ENCODE peak calls at places on chromosome X, in eight cellular contexts. A is fibroblast of mammary gland, X is GM23338, L is IMR-90, G is tibial artery, M is foreskin fibroblast, E is colonic mucosa, R is heart left ventricle. H is an unnamed sample.

GRCh38 chrX:50691820-50692219 is 122.2 kb downstream of the SHROOM4 start:
- DNase-seq in A (peak), X (peak), L (peak), G (no peak), M (peak), E (peak), R (no peak), H (peak)

GRCh38 chrX:1274786-1275185 is 6.2 kb downstream of the CSF2RA start:
- DNase-seq in A (no peak), X (no peak), L (no peak), G (no peak), M (no peak), E (no peak), R (no peak), H (no peak)

GRCh38 chrX:80876877-80877276 is 67.2 kb upstream of the BRWD3 start:
- DNase-seq in A (peak), X (peak), L (peak), G (no peak), M (no peak), E (no peak), R (no peak), H (peak)

GRCh38 chrX:77597090-77597489 is 149.9 kb downstream of the FGF16 start:
- DNase-seq in A (peak), X (peak), L (peak), G (no peak), M (peak), E (no peak), R (no peak), H (peak)

GRCh38 chrX:22053486-22053885 is 21.4 kb downstream of the PHEX start:
- DNase-seq in A (peak), X (no peak), L (peak), G (no peak), M (no peak), E (no peak), R (no peak), H (no peak)

GRCh38 chrX:130083656-130084382 is 26.5 kb downstream of the ELF4 start:
- DNase-seq in A (no peak), X (no peak), L (no peak), G (no peak), M (no peak), E (no peak), R (no peak), H (no peak)

GRCh38 chrX:39972340-39972739 is 125.4 kb downstream of the BCOR start:
- DNase-seq in A (peak), X (no peak), L (peak), G (no peak), M (peak), E (no peak), R (no peak), H (peak)

GRCh38 chrX:84712621-84713020 is 210.4 kb upstream of the HDX start:
- DNase-seq in A (no peak), X (no peak), L (no peak), G (no peak), M (no peak), E (no peak), R (no peak), H (no peak)

GRCh38 chrX:146831994-146832393 is 17.4 kb upstream of the CXorf51A start:
- DNase-seq in A (no peak), X (no peak), L (no peak), G (no peak), M (no peak), E (no peak), R (no peak), H (no peak)

GRCh38 chrX:110182362-110182761 is 135.5 kb downstream of the AMMECR1 start:
- DNase-seq in A (peak), X (no peak), L (peak), G (no peak), M (no peak), E (no peak), R (no peak), H (peak)

GRCh38 chrX:72624194-72624593 is 51.6 kb upstream of the HDAC8 start:
- DNase-seq in A (peak), X (no peak), L (no peak), G (no peak), M (no peak), E (no peak), R (no peak), H (no peak)

GRCh38 chrX:25131055-25131454 is 115.3 kb upstream of the ARX start:
- DNase-seq in A (peak), X (no peak), L (peak), G (no peak), M (peak), E (no peak), R (no peak), H (no peak)

GRCh38 chrX:151970661-151971060 is 3.8 kb downstream of the GABRE start:
- DNase-seq in A (peak), X (no peak), L (peak), G (peak), M (peak), E (peak), R (peak), H (peak)

GRCh38 chrX:7586126-7586525 is 256.8 kb upstream of the VCX start:
- DNase-seq in A (peak), X (peak), L (peak), G (no peak), M (peak), E (no peak), R (no peak), H (peak)

GRCh38 chrX:31658360-31658759 is 586.5 kb upstream of the FTHL17 start:
- DNase-seq in A (peak), X (peak), L (peak), G (no peak), M (no peak), E (no peak), R (no peak), H (peak)

GRCh38 chrX:39682778-39683177 is 415.0 kb downstream of the BCOR start:
- DNase-seq in A (no peak), X (peak), L (no peak), G (no peak), M (no peak), E (no peak), R (no peak), H (no peak)

GRCh38 chrX:102899940-102900916 is 36.8 kb upstream of the RAB40AL start:
- DNase-seq in A (peak), X (peak), L (peak), G (peak), M (peak), E (peak), R (no peak), H (peak)

GRCh38 chrX:13808865-13809264 is 8.0 kb downstream of the GPM6B start:
- DNase-seq in A (peak), X (no peak), L (no peak), G (no peak), M (no peak), E (no peak), R (no peak), H (peak)

GRCh38 chrX:84907324-84907946 is 96.2 kb upstream of the APOOL start:
- DNase-seq in A (peak), X (peak), L (peak), G (no peak), M (no peak), E (no peak), R (no peak), H (peak)

GRCh38 chrX:136950206-136950605 is 69.7 kb upstream of the RBMX start:
- DNase-seq in A (no peak), X (no peak), L (no peak), G (no peak), M (no peak), E (no peak), R (no peak), H (no peak)

GRCh38 chrX:136953867-136954787 is 73.6 kb upstream of the RBMX start:
- DNase-seq in A (peak), X (peak), L (peak), G (peak), M (peak), E (peak), R (peak), H (peak)

DNA sequence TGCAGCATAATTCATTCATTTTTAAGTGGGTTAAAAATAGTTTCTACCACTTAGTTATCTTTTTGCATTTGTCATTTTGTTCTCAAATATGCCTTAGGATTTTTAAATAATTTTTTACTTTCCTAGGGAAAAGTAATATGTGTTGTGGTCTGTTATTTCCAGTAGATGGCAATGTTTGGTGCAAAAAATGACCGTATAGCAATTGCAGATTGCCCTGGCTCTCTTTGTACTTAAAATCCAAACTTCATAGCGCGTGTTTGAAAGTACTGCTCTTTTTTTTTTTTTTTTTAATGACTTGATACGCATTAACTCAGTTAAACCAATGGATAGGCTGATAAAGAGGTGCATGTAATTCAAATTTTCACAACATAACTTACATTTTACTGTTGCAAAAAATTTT is 74.4 kb upstream of the RBMX start:
- DNase-seq in A (peak), X (peak), L (peak), G (no peak), M (peak), E (no peak), R (no peak), H (peak)
- TF ChIP-seq CTCF in A (peak), X (peak), L (peak), G (no peak), M (peak), E (peak), R (peak), H (peak)

GRCh38 chrX:45850775-45851433 is 650.2 kb upstream of the DIPK2B start:
- DNase-seq in A (peak), X (peak), L (peak), G (peak), M (no peak), E (peak), R (peak), H (peak)

GRCh38 chrX:45851434-45851991 is 650.8 kb upstream of the DIPK2B start:
- DNase-seq in A (no peak), X (peak), L (no peak), G (no peak), M (no peak), E (peak), R (peak), H (no peak)

GRCh38 chrX:45849261-45849660 is 648.6 kb upstream of the DIPK2B start:
- DNase-seq in A (peak), X (peak), L (peak), G (no peak), M (peak), E (no peak), R (no peak), H (peak)

GRCh38 chrX:45850197-45850774 is 649.6 kb upstream of the DIPK2B start:
- DNase-seq in A (no peak), X (peak), L (no peak), G (no peak), M (no peak), E (peak), R (no peak), H (peak)

DNA sequence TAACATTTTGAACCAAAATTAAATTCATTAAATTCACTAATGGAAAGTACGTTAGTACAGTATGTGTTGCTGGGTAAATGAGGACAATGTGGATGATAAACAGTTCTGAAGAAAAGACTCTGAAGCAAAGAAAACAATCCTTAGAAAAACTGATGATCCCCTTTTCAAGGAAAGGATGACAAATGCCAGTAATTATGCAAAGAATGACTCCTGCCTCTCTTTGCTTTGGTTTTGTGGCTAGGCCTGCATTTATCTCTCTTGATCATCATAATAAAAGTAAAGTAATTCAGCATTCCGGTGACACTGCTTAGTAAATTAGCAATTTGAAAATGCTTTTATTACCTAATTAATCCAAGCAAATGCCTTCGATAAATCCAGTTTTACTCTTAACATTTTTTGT is 652.2 kb upstream of the DIPK2B start:
- DNase-seq in A (peak), X (peak), L (no peak), G (no peak), M (no peak), E (no peak), R (no peak), H (no peak)
- H3K4me3 ChIP-seq in A (no peak), X (peak), L (no peak), G (no peak), M (no peak), E (no peak), R (no peak), H (no peak)

DNA sequence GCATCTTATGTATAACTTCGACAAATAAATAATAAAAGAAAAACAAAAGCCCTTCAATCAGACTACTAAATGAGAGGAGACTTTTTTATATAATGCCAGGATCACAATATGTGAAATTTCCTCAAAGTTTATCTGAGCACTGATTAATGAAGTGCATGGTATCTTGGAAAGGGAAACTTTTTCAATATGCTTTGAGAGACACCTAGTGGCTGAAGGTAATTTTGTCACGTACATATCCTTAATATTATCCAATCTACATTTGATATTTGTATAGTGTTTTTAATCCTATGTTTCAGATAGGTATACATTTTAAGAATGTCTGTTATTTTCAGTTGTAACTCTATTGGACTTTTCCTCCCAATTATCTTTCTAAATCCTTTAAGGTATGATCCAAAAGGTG is 146.8 kb downstream of the KLHL4 start:
- DNase-seq in A (peak), X (peak), L (peak), G (no peak), M (no peak), E (no peak), R (no peak), H (peak)
- TF ChIP-seq CTCF in A (peak), X (peak), L (peak), G (peak), M (no peak), E (peak), R (peak), H (peak)

DNA sequence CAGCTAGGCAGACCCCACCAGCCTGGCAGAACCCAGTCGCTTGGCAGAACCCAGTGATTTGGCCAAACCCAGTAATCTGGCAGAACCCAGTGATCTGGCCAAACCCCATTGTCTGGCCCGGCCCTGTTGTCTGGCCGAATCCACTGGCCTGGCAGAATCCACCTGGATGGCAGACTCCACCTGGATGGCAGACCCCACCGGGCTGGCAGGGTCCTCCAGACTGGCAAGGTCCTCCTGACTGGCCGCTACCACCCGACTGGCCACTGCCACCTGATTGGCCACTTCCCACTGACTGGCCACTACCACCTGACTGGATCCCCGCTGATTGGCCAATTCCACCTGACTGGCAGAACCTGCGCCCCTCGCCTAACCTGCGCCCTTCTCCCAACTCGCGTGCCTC is 3.2 kb downstream of the MAGED1 start:
- DNase-seq in A (no peak), X (no peak), L (no peak), G (no peak), M (no peak), E (no peak), R (no peak), H (no peak)
- H3K4me3 ChIP-seq in A (no peak), X (no peak), L (no peak), G (no peak), M (peak), E (no peak), R (no peak), H (peak)

DNA sequence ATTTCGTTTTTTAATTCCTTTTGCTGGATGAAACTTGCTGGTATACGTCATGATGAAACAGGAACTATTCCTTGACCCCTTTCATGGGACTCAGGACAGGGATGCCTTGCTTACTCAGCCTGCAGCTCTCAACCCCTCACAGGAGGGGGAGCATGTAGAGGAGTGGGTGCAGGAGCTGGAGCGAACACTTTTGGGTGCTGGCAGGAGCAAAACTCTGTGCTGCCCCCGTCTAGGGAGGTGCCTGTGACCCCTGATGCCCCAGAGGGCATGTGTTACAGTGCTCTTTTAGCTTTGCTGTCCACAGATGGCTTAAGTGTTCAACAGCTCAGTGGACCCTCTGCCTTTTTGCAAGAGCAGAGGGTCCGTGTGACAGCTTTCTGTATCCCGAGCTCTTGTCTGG is 56.8 kb upstream of the TEX13C start:
- DNase-seq in A (no peak), X (no peak), L (no peak), G (no peak), M (no peak), E (no peak), R (no peak), H (no peak)
- TF ChIP-seq CTCF in A (no peak), X (no peak), L (no peak), G (no peak), M (no peak), E (no peak), R (no peak), H (no peak)

DNA sequence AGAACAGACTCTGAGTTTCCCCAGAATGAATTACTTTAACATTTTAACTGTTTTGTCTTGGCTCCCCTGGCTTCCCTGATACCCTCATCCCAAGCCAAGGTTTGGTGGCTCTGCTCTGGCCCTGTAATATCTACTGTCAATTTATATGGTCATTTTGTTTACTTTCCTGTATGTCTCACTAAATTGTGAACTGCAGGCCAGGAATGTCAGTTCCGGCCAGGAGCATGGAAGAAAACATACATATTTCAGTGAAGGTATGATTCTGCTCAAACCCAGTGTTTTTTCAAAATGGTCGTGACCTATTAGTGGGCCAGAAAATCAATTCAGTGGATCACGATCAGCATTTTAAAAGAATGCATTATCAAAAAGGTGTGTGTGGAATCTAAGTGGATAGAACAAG is 1.2 kb downstream of the RPGR start:
- DNase-seq in A (no peak), X (no peak), L (no peak), G (no peak), M (no peak), E (no peak), R (no peak), H (no peak)
- H3K4me3 ChIP-seq in A (peak), X (peak), L (peak), G (peak), M (peak), E (peak), R (peak), H (peak)

H was measured in fibroblast of the aortic adventitia.